ENCODE peak calls at places on chromosome 11, in four cellular contexts. D, C, K and U are unnamed samples.

GRCh38 chr11:94873910-94874575 is 99.3 kb downstream of the CWC15 start:
- DNase-seq in D (no peak), C (no peak), K (no peak), U (no peak)

GRCh38 chr11:126645206-126645605 is 289.7 kb downstream of the ST3GAL4 start:
- DNase-seq in D (no peak), K (no peak), C (no peak), U (no peak)

GRCh38 chr11:130452941-130453340 is 4.5 kb downstream of the ADAMTS15 start:
- DNase-seq in D (no peak), C (no peak), K (no peak), U (no peak)

GRCh38 chr11:103927535-103927934 is 108.9 kb upstream of the DDI1 start:
- DNase-seq in C (no peak), D (no peak), K (no peak), U (no peak)

GRCh38 chr11:114197799-114198500 is 98.2 kb upstream of the NNMT start:
- DNase-seq in K (peak), C (peak), D (no peak), U (no peak)

GRCh38 chr11:72378704-72379383 is 55.5 kb downstream of the CLPB start:
- DNase-seq in C (no peak), D (no peak), K (no peak), U (no peak)

GRCh38 chr11:96267490-96268010 is 75.4 kb downstream of the MAML2 start:
- DNase-seq in C (no peak), K (no peak), D (no peak), U (peak)

GRCh38 chr11:66101055-66101454 is 31.0 kb downstream of the PACS1 start:
- DNase-seq in K (no peak), D (no peak), C (no peak), U (no peak)

GRCh38 chr11:77747381-77747969 is 73.0 kb downstream of the RSF1 start:
- DNase-seq in C (no peak), K (no peak), D (no peak), U (no peak)

GRCh38 chr11:84588131-84588829 is 1038.9 kb downstream of the DLG2 start:
- DNase-seq in C (no peak), D (no peak), K (no peak), U (no peak)

GRCh38 chr11:19648321-19648720 is 64.3 kb upstream of the NAV2 start:
- DNase-seq in D (no peak), K (no peak), C (no peak), U (no peak)

GRCh38 chr11:7347611-7348431 is 96.1 kb downstream of the SYT9 start:
- DNase-seq in D (no peak), C (no peak), K (no peak), U (no peak)

GRCh38 chr11:86508604-86509471 is 134.2 kb downstream of the CCDC81 start:
- DNase-seq in C (no peak), K (no peak), D (no peak), U (no peak)

GRCh38 chr11:61334434-61335354 is 1.7 kb downstream of the TKFC start:
- DNase-seq in K (peak), C (peak), D (no peak), U (no peak)

GRCh38 chr11:130478881-130479280 is 30.4 kb downstream of the ADAMTS15 start:
- DNase-seq in D (no peak), K (no peak), C (no peak), U (no peak)

GRCh38 chr11:87325490-87325872 is 287.7 kb downstream of the TMEM135 start:
- DNase-seq in D (no peak), K (no peak), C (no peak), U (no peak)

GRCh38 chr11:56700242-56700918 is 1.5 kb downstream of the OR9G1 start:
- DNase-seq in D (no peak), C (no peak), K (peak), U (no peak)

GRCh38 chr11:124867700-124868099 is 2.5 kb downstream of the ROBO3 start:
- DNase-seq in K (no peak), D (peak), C (no peak), U (no peak)

GRCh38 chr11:19664896-19665548 is 47.6 kb upstream of the NAV2 start:
- DNase-seq in K (no peak), C (no peak), D (no peak), U (no peak)

GRCh38 chr11:103875855-103876510 is 160.5 kb upstream of the DDI1 start:
- DNase-seq in K (no peak), D (no peak), C (no peak), U (no peak)

GRCh38 chr11:32213223-32213622 is 122.3 kb downstream of the RCN1 start:
- DNase-seq in C (no peak), K (no peak), D (no peak), U (no peak)

GRCh38 chr11:19259487-19260345 is 19.0 kb upstream of the E2F8 start:
- DNase-seq in D (peak), C (peak), K (peak), U (peak)

GRCh38 chr11:45948341-45948740 is 25.9 kb downstream of the LARGE2 start:
- DNase-seq in C (no peak), D (no peak), K (no peak), U (no peak)

GRCh38 chr11:61787928-61788491 is 4.4 kb downstream of the TMEM258 start:
- DNase-seq in D (peak), C (peak), K (peak), U (no peak)

GRCh38 chr11:17169876-17170275 is 37.9 kb downstream of the PIK3C2A start:
- DNase-seq in C (no peak), D (no peak), K (no peak), U (no peak)

GRCh38 chr11:68206211-68206610 is 6.9 kb downstream of the KMT5B start:
- DNase-seq in C (peak), K (no peak), D (no peak), U (peak)

GRCh38 chr11:123607781-123608180 is 46.6 kb downstream of the SCN3B start:
- DNase-seq in D (no peak), K (no peak), C (no peak), U (no peak)

GRCh38 chr11:64268687-64269379 is 15.6 kb downstream of the BAD start:
- DNase-seq in C (peak), D (peak), K (peak), U (peak)

GRCh38 chr11:34613462-34614183 is 7.3 kb upstream of the EHF start:
- DNase-seq in K (no peak), C (no peak), D (no peak), U (peak)

GRCh38 chr11:16897460-16898061 is 116.7 kb downstream of the PLEKHA7 start:
- DNase-seq in D (no peak), K (no peak), C (no peak), U (no peak)

GRCh38 chr11:131428853-131429252 is 58.4 kb downstream of the NTM start:
- DNase-seq in K (no peak), C (no peak), D (no peak), U (no peak)

GRCh38 chr11:9692696-9693095 is 28.8 kb downstream of the SWAP70 start:
- DNase-seq in C (no peak), D (no peak), K (no peak), U (no peak)

GRCh38 chr11:93623179-93623578 is 38.3 kb upstream of the CEP295 start:
- DNase-seq in K (peak), C (no peak), D (peak), U (no peak)

GRCh38 chr11:74626604-74627003 is 34.2 kb downstream of the POLD3 start:
- DNase-seq in D (no peak), K (no peak), C (no peak), U (no peak)

DNA sequence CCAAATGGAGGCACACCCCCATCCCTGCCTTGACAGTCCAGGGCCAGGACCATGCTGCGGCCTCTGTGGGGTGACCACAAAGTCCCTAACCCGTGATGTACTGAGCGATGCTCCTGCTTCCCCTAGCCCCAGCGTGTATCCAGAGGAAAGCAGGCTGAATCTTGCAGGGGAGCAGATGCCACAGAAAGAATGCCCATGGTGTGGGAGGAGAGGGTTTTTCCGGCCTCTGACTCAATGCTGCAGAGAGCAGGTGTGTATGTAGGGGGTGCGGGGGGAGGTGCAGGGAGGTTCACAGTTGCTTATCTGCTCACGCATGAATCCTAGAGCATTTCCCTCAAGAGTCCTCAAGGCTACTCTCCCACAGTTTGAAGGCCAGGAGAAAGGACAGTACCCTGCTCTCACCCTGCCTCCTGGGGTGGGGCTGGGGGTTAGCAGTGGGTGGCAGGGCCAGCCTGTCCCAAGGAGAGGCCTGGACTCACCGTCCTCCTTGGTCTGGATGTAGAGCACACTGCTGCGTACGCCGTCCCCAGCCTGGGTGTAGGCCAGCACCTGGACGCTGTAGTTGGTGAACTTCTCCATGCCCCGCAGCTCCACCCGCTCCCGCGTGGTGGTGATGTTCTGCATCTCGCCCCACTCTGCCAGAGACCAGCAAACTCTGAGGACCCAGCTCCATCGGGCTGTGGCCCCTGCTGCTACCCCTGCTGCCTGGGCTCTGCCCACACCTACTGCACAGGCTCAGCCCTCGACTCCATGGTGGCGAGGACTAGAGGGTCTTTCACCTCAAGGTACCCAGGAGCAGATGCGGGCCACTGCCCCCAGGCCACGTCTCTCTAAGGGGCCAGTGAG is 130.8 kb downstream of the CEP164 start:
- DNase-seq in C (no peak), D (no peak), K (no peak), U (peak)
- TF ChIP-seq CTCF in C (no peak), D (no peak), K (no peak), U (no peak)

DNA sequence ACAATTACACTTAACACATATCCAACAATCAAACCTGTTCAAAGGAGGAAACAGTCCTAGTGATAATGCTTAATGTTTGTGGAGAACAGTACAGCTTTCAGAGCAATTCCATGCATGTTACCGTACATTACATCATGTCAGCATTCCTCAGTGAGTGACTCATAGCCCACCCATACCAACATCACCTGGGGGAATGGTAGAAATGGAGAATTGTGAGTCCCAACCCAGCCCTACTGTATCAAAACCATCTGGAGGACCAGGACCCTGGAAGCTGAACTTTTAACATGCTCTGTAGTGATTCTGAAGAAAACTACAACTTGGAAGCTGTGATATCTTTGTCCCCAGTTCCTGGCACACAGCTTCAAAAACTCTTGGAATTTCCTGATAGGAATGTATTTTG is 301.2 kb downstream of the BUD13 start:
- DNase-seq in D (no peak), C (no peak), K (peak), U (no peak)
- TF ChIP-seq CTCF in D (no peak), C (no peak), K (no peak), U (no peak)

GRCh38 chr11:12056112-12056511 is 47.7 kb upstream of the DKK3 start:
- DNase-seq in D (no peak), C (no peak), K (no peak), U (no peak)
- TF ChIP-seq CTCF in D (no peak), C (no peak), K (no peak), U (no peak)

DNA sequence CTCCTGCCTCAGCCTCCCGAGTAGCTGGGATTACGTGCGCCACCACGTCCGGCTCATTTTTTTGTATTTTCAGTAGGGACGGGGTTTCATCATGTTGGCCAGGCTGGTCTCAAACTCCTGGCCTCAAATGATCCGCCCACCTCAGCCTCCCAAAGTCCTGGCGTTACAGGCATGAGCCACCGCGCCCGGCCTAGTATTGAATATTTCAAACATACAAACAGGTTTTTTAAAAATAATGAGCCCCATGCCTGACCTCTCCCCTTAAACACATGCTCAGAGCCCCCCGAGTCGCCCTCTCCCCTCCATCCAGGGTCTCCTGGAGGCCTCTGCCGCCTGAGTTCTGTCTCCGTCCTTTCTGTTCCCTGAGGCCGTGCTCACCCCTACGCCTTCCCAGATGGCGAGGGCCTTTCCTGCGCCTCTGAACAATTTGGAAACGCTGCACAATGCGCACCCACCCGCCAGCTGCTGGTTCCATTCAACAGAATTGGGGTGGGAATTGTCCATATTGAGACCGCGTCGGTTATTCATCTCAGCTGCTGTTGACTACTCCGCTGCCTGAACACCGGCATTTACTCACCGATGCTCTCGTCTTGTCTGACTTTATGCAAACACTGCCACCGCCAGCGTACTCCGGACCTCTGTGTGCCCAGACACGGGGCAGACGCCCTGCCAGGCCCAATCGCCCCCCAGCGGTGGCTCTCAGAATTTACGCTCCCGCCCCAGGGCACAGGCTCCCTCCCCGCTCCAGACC is 13.6 kb upstream of the RNH1 start:
- DNase-seq in C (no peak), D (no peak), K (no peak), U (no peak)
- TF ChIP-seq CTCF in C (no peak), D (no peak), K (no peak), U (no peak)

DNA sequence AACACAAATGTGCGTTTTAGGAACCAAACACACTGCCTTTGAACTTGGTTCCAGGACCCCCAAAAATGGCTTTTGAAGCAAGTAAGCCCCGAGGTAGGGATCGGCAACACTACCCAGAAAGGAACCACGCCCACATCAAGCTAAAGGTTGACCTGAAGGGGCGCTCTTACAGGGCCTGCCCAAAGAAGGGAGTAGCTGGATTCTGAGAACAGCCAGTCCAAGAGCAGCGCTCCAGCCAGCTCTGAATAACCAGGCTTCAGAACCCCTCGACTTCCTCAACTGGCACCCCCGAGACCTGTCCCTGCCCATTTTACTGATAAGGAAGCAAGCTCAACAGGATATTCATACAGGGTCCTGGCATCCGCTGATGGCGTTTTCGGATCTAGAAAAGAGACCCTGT is 18.9 kb upstream of the MOB2 start:
- DNase-seq in K (no peak), D (no peak), C (no peak), U (no peak)
- TF ChIP-seq CTCF in K (no peak), D (no peak), C (no peak), U (no peak)

GRCh38 chr11:73389902-73390301 is 13.7 kb downstream of the RELT start:
- DNase-seq in C (no peak), K (no peak), D (no peak), U (no peak)

GRCh38 chr11:73386568-73386967 is 10.4 kb downstream of the RELT start:
- DNase-seq in C (no peak), D (no peak), K (no peak), U (no peak)

GRCh38 chr11:73387594-73388021 is 11.4 kb downstream of the RELT start:
- DNase-seq in C (no peak), D (peak), K (no peak), U (no peak)

GRCh38 chr11:73389134-73389525 is 12.9 kb downstream of the RELT start:
- DNase-seq in K (no peak), D (no peak), C (no peak), U (no peak)

DNA sequence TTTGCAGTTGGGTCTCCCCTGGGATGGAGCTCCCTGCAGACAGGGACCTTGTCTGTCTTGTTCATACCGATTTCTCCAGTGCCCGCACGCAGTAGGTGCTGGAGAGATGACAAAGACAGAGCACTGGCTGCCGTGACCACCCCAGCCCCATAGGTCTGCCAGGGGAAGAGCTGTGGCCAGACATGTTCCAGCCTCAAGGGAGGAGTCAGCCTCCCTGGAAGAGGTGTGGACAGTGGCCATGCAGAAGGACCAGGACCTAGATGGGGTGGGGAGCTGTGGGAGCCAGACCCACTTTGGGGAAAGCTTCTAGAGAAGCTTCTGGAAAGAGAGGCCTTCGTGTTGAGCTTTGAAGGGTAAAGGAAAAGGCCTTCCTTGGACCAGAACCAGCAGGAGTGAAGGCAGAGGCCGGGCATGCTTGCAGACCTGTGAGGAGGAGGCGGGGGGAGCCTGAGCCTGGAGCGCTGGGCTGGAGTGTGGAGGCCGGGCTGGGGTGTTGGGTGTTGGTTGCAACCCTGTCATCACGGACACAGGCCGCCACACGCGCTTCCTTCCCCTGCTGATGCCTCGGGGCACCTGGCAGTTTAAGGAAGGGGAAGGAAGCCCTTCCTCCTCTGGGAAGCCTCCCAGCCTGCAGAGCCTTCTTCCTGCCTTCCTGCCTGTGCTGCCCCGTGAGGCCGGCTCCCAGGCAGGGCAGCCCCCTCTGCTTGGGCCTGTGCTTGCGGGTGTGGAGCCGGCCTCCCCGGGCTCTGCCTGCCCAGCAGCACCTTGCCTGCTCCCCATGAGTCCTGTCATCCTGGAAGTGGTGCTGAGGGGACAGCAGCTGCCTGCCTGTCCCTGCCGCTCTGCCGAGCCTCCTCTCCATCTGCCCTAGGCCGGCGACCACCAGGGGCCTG is 12.3 kb downstream of the RELT start:
- DNase-seq in C (no peak), D (no peak), K (no peak), U (no peak)
- TF ChIP-seq CTCF in C (no peak), D (no peak), K (no peak), U (no peak)